ENCODE peak calls at places on chromosomes 1 and 21, in six cellular contexts. C is pancreas; U is ovary; Y is effector memory CD4-positive, alpha-beta T cell; I is tibial nerve; A is colonic mucosa. X is an unnamed sample. For H3K36me3, the result is how much of the 10 kb centered on the place peaks cover.

GRCh38 chr1:200890818-200891773 is 3.6 kb upstream of the INAVA start:
- DNase-seq in C (peak), U (no peak), Y (no peak), I (no peak), A (peak), X (peak)

GRCh38 chr21:35222541-35222941 is 173.4 kb upstream of the RUNX1 start:
- DNase-seq in C (no peak), U (no peak), Y (no peak), I (no peak), A (no peak), X (no peak)

GRCh38 chr1:8910914-8911313 is 32.4 kb upstream of the ENO1 start:
- DNase-seq in C (no peak), U (no peak), Y (no peak), I (no peak), A (no peak), X (no peak)

GRCh38 chr1:92909321-92909720 is 51.9 kb downstream of the DIPK1A start:
- DNase-seq in C (no peak), U (no peak), Y (no peak), I (no peak), A (no peak), X (no peak)

GRCh38 chr1:52055066-52055853 is at the start of gene TXNDC12:
- DNase-seq in C (peak), U (peak), Y (peak), I (peak), A (peak), X (peak)

GRCh38 chr1:67892451-67893125 is 59.3 kb upstream of the GNG12 start:
- DNase-seq in C (no peak), U (no peak), Y (no peak), I (no peak), A (no peak), X (no peak)

GRCh38 chr1:59856725-59857338 is 42.1 kb downstream of the HOOK1 start:
- DNase-seq in C (peak), U (no peak), Y (no peak), I (no peak), A (peak), X (peak)

GRCh38 chr1:240414237-240414636 is 197.7 kb downstream of the GREM2 start:
- DNase-seq in C (no peak), U (no peak), Y (no peak), I (no peak), A (no peak), X (no peak)

GRCh38 chr1:226369110-226369509 is 38.8 kb downstream of the PARP1 start:
- DNase-seq in C (no peak), U (no peak), Y (no peak), I (no peak), A (no peak), X (no peak)

GRCh38 chr1:185342672-185343259 is 25.7 kb upstream of the IVNS1ABP start:
- DNase-seq in C (no peak), U (no peak), Y (no peak), I (no peak), A (no peak), X (no peak)

GRCh38 chr1:185345913-185346717 is 29.1 kb upstream of the IVNS1ABP start:
- DNase-seq in C (no peak), U (no peak), Y (no peak), I (no peak), A (no peak), X (no peak)

GRCh38 chr1:185341196-185341781 is 24.2 kb upstream of the IVNS1ABP start:
- DNase-seq in C (no peak), U (no peak), Y (no peak), I (no peak), A (no peak), X (no peak)

GRCh38 chr1:185342017-185342416 is 25.0 kb upstream of the IVNS1ABP start:
- DNase-seq in C (no peak), U (no peak), Y (no peak), I (no peak), A (no peak), X (no peak)

DNA sequence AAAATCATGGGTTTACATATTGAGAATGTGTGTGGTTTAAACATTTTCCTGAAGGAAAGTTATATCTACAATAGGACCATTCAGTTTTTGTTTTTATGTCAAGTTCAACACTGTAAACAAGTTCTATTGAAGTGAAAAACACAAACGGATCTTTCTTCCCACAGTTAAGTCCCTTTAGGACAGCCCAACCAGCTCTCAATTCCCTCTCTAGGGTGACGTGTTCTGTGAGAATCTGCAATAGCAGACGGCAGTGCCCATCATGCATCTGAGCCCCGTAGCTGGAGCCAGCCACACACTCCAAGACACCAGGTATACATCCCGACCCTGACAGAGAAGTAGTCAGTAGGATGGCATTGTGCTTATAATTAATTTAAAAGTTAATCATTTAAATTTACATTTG is 26.3 kb upstream of the IVNS1ABP start:
- DNase-seq in C (no peak), U (no peak), Y (no peak), I (no peak), A (no peak), X (no peak)
- H3K27ac ChIP-seq in C (no peak), U (peak), Y (no peak), I (no peak), A (no peak), X (no peak)

DNA sequence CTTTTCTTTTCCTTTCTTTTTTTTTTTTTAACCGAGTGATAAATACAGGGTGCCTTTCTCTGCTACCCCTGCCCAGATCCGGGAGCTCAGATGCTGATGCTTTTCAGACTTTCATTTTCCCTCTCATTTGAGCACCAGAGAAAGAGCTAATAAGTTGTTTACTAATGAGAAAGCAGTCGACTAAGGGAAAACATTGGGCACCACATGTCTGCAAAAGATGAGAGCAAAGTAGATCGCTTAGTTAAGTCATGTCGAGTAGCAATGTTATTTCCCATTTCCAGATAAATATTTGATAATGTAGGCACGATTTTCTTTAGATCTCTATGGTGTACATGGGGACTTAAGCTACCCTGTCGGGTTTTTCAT is 1.1 kb downstream of the PKN2 start:
- DNase-seq in C (no peak), U (no peak), Y (no peak), I (no peak), A (no peak), X (no peak)
- H3K4me3 ChIP-seq in C (peak), U (peak), Y (peak), I (peak), A (peak), X (peak)

DNA sequence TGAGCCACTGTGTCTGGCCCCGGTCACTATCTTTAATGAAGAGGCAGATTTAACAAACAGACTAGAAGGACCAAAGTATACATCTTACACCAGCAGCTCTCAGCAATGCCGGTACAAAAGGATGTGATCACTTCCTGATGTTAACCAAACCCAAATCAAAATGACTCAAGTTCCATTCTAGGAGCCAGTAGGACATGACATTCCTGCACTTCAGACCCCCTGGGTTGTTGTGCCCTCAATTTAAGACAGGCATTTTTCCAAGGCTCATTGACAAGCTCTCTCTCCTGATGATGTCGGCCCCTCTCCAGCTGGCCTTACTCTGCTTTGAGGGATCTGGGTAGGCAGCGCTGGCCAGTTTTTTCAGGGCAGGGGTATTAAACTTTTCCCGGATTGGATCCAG is 35.1 kb downstream of the YARS1 start:
- DNase-seq in C (no peak), U (no peak), Y (no peak), I (no peak), A (no peak), X (no peak)
- H3K36me3 ChIP-seq in C (under half), U (under half), Y (half or more), I (half or more), A (under half), X (under half)

GRCh38 chr1:157114183-157115121 is 14.8 kb upstream of the ETV3L start:
- DNase-seq in C (no peak), U (no peak), Y (no peak), I (no peak), A (no peak), X (no peak)

GRCh38 chr1:157117527-157118057 is 18.0 kb upstream of the ETV3L start:
- DNase-seq in C (no peak), U (no peak), Y (no peak), I (no peak), A (no peak), X (no peak)

GRCh38 chr1:157116735-157117103 is 17.1 kb upstream of the ETV3L start:
- DNase-seq in C (no peak), U (no peak), Y (no peak), I (no peak), A (no peak), X (no peak)

GRCh38 chr1:157115429-157115838 is 15.8 kb upstream of the ETV3L start:
- DNase-seq in C (no peak), U (no peak), Y (no peak), I (no peak), A (no peak), X (no peak)

GRCh38 chr1:157115851-157116734 is 16.5 kb upstream of the ETV3L start:
- DNase-seq in C (no peak), U (no peak), Y (no peak), I (no peak), A (no peak), X (no peak)
- H3K27ac ChIP-seq in C (no peak), U (no peak), Y (no peak), I (no peak), A (no peak), X (no peak)

DNA sequence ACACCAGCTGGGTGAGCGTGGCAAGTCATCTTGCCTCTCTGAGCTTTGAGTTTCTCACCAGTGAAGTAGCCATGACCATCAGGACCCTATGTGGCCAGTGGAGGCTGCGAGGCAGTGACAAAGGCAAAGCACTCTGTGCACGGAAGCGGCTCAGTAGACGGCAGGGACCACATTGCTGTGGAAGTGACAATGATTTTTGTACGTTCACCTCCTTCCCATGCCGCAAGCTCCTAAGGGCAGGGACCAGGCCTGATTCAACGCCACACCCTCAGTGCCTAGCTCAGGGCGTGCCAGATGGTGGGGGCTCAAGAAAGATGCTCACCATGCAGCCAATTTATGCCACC is 210.5 kb downstream of the MATN1 start:
- DNase-seq in C (no peak), U (no peak), Y (no peak), I (no peak), A (no peak), X (no peak)
- H3K4me3 ChIP-seq in C (no peak), U (no peak), Y (no peak), I (no peak), A (no peak), X (no peak)

GRCh38 chr1:114729782-114730181 is 13.2 kb upstream of the NRAS start:
- DNase-seq in C (no peak), U (no peak), Y (no peak), I (no peak), A (no peak), X (no peak)

GRCh38 chr1:114723457-114723856 is 6.9 kb upstream of the NRAS start:
- DNase-seq in C (no peak), U (no peak), Y (no peak), I (no peak), A (no peak), X (no peak)

GRCh38 chr1:114725230-114725629 is 8.7 kb upstream of the NRAS start:
- DNase-seq in C (no peak), U (no peak), Y (no peak), I (no peak), A (no peak), X (no peak)

GRCh38 chr1:114723915-114724314 is 7.3 kb upstream of the NRAS start:
- DNase-seq in C (no peak), U (no peak), Y (no peak), I (no peak), A (no peak), X (no peak)

GRCh38 chr1:114728553-114728952 is 12.0 kb upstream of the NRAS start:
- DNase-seq in C (no peak), U (no peak), Y (no peak), I (no peak), A (no peak), X (no peak)
- H3K36me3 ChIP-seq in C (under half), U (under half), Y (half or more), I (half or more), A (under half), X (under half)

GRCh38 chr1:246450485-246451251 is 56.4 kb downstream of the SMYD3 start:
- DNase-seq in C (no peak), U (no peak), Y (no peak), I (no peak), A (no peak), X (no peak)
- H3K27ac ChIP-seq in C (no peak), U (no peak), Y (no peak), I (no peak), A (no peak), X (no peak)